ENCODE peak calls at places on chromosomes 2 and 18, in four cellular contexts. One of them, this sample, is unnamed.

GRCh38 chr2:157194097-157194688 is 63.3 kb upstream of the GALNT5 start:
- DNase-seq in NCI-H526: no peak
- DNase-seq in activated CD8-positive, alpha-beta memory T cell treated with anti-CD3 and anti-CD28 coated beads for 1 hour: no peak
- DNase-seq in mesendoderm: peak
- DNase-seq in this sample: peak

GRCh38 chr2:55616509-55617159 is 788 bp downstream of the PPP4R3B start:
- DNase-seq in NCI-H526: peak
- DNase-seq in activated CD8-positive, alpha-beta memory T cell treated with anti-CD3 and anti-CD28 coated beads for 1 hour: no peak
- DNase-seq in mesendoderm: peak
- DNase-seq in this sample: no peak

GRCh38 chr2:133674433-133675331 is 106.4 kb upstream of the NCKAP5 start:
- DNase-seq in NCI-H526: peak
- DNase-seq in activated CD8-positive, alpha-beta memory T cell treated with anti-CD3 and anti-CD28 coated beads for 1 hour: no peak
- DNase-seq in mesendoderm: peak
- DNase-seq in this sample: no peak

GRCh38 chr2:189204322-189204941 is 24.9 kb upstream of the COL5A2 start:
- DNase-seq in NCI-H526: no peak
- DNase-seq in activated CD8-positive, alpha-beta memory T cell treated with anti-CD3 and anti-CD28 coated beads for 1 hour: no peak
- DNase-seq in mesendoderm: no peak
- DNase-seq in this sample: no peak

GRCh38 chr18:23227729-23228075 is 92.4 kb downstream of the CABLES1 start:
- DNase-seq in NCI-H526: no peak
- DNase-seq in activated CD8-positive, alpha-beta memory T cell treated with anti-CD3 and anti-CD28 coated beads for 1 hour: no peak
- DNase-seq in mesendoderm: no peak
- DNase-seq in this sample: no peak

GRCh38 chr2:121626777-121627524 is 22.3 kb downstream of the CLASP1 start:
- DNase-seq in NCI-H526: no peak
- DNase-seq in activated CD8-positive, alpha-beta memory T cell treated with anti-CD3 and anti-CD28 coated beads for 1 hour: no peak
- DNase-seq in mesendoderm: no peak
- DNase-seq in this sample: no peak

GRCh38 chr2:64595397-64596160 is 58.1 kb downstream of the SERTAD2 start:
- DNase-seq in NCI-H526: no peak
- DNase-seq in activated CD8-positive, alpha-beta memory T cell treated with anti-CD3 and anti-CD28 coated beads for 1 hour: no peak
- DNase-seq in mesendoderm: peak
- DNase-seq in this sample: no peak

GRCh38 chr2:120758181-120759048 is 22.7 kb downstream of the GLI2 start:
- DNase-seq in NCI-H526: no peak
- DNase-seq in activated CD8-positive, alpha-beta memory T cell treated with anti-CD3 and anti-CD28 coated beads for 1 hour: no peak
- DNase-seq in mesendoderm: peak
- DNase-seq in this sample: peak

GRCh38 chr2:42238644-42239288 is 69.6 kb downstream of the EML4 start:
- DNase-seq in NCI-H526: peak
- DNase-seq in activated CD8-positive, alpha-beta memory T cell treated with anti-CD3 and anti-CD28 coated beads for 1 hour: no peak
- DNase-seq in mesendoderm: peak
- DNase-seq in this sample: no peak

GRCh38 chr2:238143239-238143951 is 4.9 kb downstream of the KLHL30 start:
- DNase-seq in NCI-H526: no peak
- DNase-seq in activated CD8-positive, alpha-beta memory T cell treated with anti-CD3 and anti-CD28 coated beads for 1 hour: no peak
- DNase-seq in mesendoderm: no peak
- DNase-seq in this sample: no peak

GRCh38 chr2:4937550-4937949 is 754.6 kb upstream of the SOX11 start:
- DNase-seq in NCI-H526: no peak
- DNase-seq in activated CD8-positive, alpha-beta memory T cell treated with anti-CD3 and anti-CD28 coated beads for 1 hour: no peak
- DNase-seq in mesendoderm: peak
- DNase-seq in this sample: no peak

GRCh38 chr2:151056870-151057269 is 204.8 kb downstream of the RBM43 start:
- DNase-seq in NCI-H526: no peak
- DNase-seq in activated CD8-positive, alpha-beta memory T cell treated with anti-CD3 and anti-CD28 coated beads for 1 hour: no peak
- DNase-seq in mesendoderm: no peak
- DNase-seq in this sample: no peak

GRCh38 chr2:1569879-1570450 is 156.7 kb downstream of the TPO start:
- DNase-seq in NCI-H526: no peak
- DNase-seq in activated CD8-positive, alpha-beta memory T cell treated with anti-CD3 and anti-CD28 coated beads for 1 hour: no peak
- DNase-seq in mesendoderm: no peak
- DNase-seq in this sample: no peak

GRCh38 chr2:180679693-180680092 is 300.7 kb upstream of the UBE2E3 start:
- DNase-seq in NCI-H526: no peak
- DNase-seq in activated CD8-positive, alpha-beta memory T cell treated with anti-CD3 and anti-CD28 coated beads for 1 hour: no peak
- DNase-seq in mesendoderm: peak
- DNase-seq in this sample: no peak

GRCh38 chr2:7599462-7600258 is 682.4 kb downstream of the RNF144A start:
- DNase-seq in NCI-H526: no peak
- DNase-seq in activated CD8-positive, alpha-beta memory T cell treated with anti-CD3 and anti-CD28 coated beads for 1 hour: no peak
- DNase-seq in mesendoderm: no peak
- DNase-seq in this sample: no peak

GRCh38 chr2:109272461-109272860 is 143.5 kb downstream of the SH3RF3 start:
- DNase-seq in NCI-H526: no peak
- DNase-seq in activated CD8-positive, alpha-beta memory T cell treated with anti-CD3 and anti-CD28 coated beads for 1 hour: no peak
- DNase-seq in mesendoderm: no peak
- DNase-seq in this sample: no peak

GRCh38 chr2:30332791-30333453 is 101.6 kb downstream of the LBH start:
- DNase-seq in NCI-H526: no peak
- DNase-seq in activated CD8-positive, alpha-beta memory T cell treated with anti-CD3 and anti-CD28 coated beads for 1 hour: no peak
- DNase-seq in mesendoderm: no peak
- DNase-seq in this sample: no peak